ENCODE peak calls at places on chromosomes 7 and 10, in five cellular contexts. J is HCT116, B is body of pancreas, R is ovary, M is stomach. S is an unnamed sample.
A peak's percentile ranks its signal among the peaks of the same experiment; 100 is the strongest.

GRCh38 chr7:122686360-122686878 is 12.5 kb downstream of the RNF133 start:
- DNase-seq in B (no peak), J (no peak), M (no peak), R (no peak), S (no peak)

GRCh38 chr10:69874464-69874863 is 72.8 kb downstream of the COL13A1 start:
- DNase-seq in M (no peak), B (no peak), R (no peak), J (no peak), S (peak; percentile 89)

GRCh38 chr10:131727612-131728011 is 173.2 kb upstream of the PPP2R2D start:
- DNase-seq in R (no peak), J (no peak), B (peak; percentile 2), M (peak; percentile 23), S (no peak)

GRCh38 chr10:23656735-23657134 is 217.9 kb downstream of the OTUD1 start:
- DNase-seq in M (no peak), B (peak; percentile 13), J (no peak), R (no peak), S (no peak)

GRCh38 chr7:121032645-121033460 is 44.3 kb downstream of the CPED1 start:
- DNase-seq in R (no peak), M (no peak), B (no peak), J (no peak), S (no peak)

GRCh38 chr10:1292611-1293021 is 236.4 kb downstream of the WDR37 start:
- DNase-seq in B (no peak), M (no peak), R (no peak), J (no peak), S (no peak)

GRCh38 chr10:22003111-22003963 is at the start of gene DNAJC1:
- DNase-seq in B (peak; percentile 99), M (peak; percentile 99), R (peak; percentile 99), J (peak; percentile 87), S (peak; percentile 89)

GRCh38 chr7:129617178-129617577 is 5.7 kb downstream of the NRF1 start:
- DNase-seq in M (no peak), B (no peak), J (no peak), R (no peak), S (no peak)

GRCh38 chr7:2542924-2543871 is 12.1 kb downstream of the BRAT1 start:
- DNase-seq in J (no peak), R (peak; percentile 16), M (no peak), B (no peak), S (no peak)

GRCh38 chr10:6033954-6034353 is 28.2 kb downstream of the IL2RA start:
- DNase-seq in J (no peak), R (no peak), M (no peak), B (no peak), S (no peak)

GRCh38 chr10:126397640-126398382 is 9.5 kb upstream of the ADAM12 start:
- DNase-seq in B (no peak), J (no peak), R (no peak), M (no peak), S (peak; percentile 56)

DNA sequence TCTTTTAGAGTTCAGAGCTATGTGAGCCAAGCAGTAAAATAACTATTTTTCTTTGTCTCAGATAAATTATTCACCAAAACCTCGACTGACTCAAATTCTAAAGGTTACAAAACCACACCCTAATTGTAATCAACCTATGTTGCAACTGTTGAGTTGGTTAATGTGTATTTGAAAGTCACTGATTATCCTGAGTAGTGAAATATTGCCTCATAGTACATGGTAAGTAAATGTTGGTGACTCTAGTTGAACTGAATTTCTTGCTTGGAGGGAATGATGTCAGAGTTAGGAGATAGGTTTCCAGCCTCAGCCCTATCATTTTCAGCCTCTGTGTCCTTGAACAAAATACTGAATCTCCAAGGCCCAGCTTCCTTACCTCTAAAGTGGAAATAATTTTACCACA is 3.0 kb upstream of the CYP2C18 start:
- DNase-seq in B (no peak), J (no peak), R (no peak), M (no peak), S (no peak)
- TF ChIP-seq POLR2A in B (no peak), J (no peak), R (no peak), M (no peak), S (no peak)

DNA sequence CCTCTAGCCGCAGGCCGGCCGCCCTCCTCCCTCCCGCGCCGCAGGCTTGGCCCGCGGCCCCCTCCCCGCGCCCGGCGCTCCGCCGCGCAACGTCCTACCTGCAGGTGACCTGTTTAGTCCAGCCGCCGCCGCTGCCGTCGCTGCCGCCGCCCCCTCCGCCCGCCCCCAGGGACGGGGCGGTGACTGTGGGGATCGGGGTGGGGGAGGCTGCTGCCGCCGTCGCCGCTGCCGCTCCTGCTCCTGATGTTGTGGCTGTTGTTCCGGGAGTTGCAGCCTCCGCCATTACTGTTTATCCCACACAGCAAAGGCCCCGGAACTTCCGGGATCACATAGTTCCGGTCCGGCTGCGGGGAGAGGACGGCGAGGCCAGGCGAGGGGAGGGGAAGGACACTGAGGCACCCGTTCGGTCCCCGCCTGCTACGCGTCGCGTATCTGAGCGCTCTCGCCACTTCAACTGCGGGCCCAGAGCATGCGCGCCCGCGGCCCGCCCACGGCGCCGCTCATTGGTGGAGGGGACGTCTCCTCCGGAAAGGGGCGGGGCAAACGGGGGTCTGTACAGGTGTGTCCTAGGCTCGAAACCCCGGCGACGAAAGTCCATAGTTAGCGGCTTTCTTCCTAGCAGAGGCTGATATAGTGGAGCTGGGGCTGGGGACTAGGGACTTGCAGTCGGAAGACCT is at the start of gene MKRN1:
- DNase-seq in J (peak; percentile 92), M (peak; percentile 97), B (peak; percentile 96), R (peak; percentile 86), S (peak; percentile 86)
- TF ChIP-seq POLR2A in J (no peak), M (peak; percentile 66), B (peak; percentile 90), R (peak; percentile 45), S (peak; percentile 82)

GRCh38 chr7:608954-609711 is 89.5 kb upstream of the PDGFA start:
- DNase-seq in J (no peak), M (no peak), B (no peak), R (no peak), S (no peak)

GRCh38 chr7:610141-610530 is 90.5 kb upstream of the PDGFA start:
- DNase-seq in M (no peak), B (no peak), J (no peak), R (no peak), S (no peak)

GRCh38 chr7:608361-608760 is 88.7 kb upstream of the PDGFA start:
- DNase-seq in B (no peak), M (no peak), J (no peak), R (no peak), S (no peak)

GRCh38 chr7:611281-611810 is 91.7 kb upstream of the PDGFA start:
- DNase-seq in M (no peak), B (no peak), J (no peak), R (no peak), S (no peak)

DNA sequence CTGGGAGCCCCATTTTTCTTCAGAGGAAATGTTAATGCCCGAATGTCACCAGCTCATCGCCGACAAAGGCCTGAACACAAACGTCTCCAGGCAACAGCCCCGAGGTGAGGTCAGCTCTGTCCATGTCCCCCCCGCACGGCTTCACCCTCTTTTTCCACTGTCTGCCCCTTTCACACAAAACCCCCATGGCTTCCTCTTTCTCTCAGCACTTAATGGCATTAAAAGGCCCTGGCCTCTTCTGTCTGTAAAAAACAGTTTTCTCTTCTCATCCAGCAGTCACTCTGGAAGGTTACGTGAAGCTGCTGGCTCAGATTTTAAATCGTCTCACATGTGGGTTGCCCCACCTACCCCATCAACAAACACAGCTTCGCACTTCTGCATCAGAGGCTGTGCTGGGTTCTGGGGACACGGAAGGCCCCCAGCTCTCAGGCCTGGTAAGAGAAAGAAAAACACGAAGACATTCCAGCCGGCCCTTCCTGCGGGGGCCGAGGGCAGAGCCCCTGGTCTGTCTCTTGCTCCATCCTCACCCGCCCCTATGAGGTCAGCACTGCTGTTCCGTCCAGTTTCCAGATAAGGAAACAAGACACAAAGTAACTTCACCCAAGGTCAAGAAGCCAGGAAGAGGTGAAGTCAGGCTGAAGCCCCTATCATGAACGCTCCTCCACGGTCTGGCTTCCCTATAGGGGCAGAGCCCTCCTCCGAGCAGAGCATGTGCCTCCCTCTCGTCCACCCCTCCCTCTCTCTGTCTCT is 91.1 kb upstream of the PDGFA start:
- DNase-seq in B (no peak), J (no peak), R (no peak), M (no peak), S (no peak)
- TF ChIP-seq POLR2A in B (no peak), J (no peak), R (no peak), M (no peak), S (no peak)

GRCh38 chr7:7566651-7567611 is at the start of gene MIOS:
- DNase-seq in M (peak; percentile 90), J (peak; percentile 67), R (peak; percentile 88), B (peak; percentile 89), S (peak; percentile 91)
- TF ChIP-seq POLR2A in M (no peak), J (peak; percentile 52), R (peak; percentile 56), B (no peak), S (peak; percentile 88)

DNA sequence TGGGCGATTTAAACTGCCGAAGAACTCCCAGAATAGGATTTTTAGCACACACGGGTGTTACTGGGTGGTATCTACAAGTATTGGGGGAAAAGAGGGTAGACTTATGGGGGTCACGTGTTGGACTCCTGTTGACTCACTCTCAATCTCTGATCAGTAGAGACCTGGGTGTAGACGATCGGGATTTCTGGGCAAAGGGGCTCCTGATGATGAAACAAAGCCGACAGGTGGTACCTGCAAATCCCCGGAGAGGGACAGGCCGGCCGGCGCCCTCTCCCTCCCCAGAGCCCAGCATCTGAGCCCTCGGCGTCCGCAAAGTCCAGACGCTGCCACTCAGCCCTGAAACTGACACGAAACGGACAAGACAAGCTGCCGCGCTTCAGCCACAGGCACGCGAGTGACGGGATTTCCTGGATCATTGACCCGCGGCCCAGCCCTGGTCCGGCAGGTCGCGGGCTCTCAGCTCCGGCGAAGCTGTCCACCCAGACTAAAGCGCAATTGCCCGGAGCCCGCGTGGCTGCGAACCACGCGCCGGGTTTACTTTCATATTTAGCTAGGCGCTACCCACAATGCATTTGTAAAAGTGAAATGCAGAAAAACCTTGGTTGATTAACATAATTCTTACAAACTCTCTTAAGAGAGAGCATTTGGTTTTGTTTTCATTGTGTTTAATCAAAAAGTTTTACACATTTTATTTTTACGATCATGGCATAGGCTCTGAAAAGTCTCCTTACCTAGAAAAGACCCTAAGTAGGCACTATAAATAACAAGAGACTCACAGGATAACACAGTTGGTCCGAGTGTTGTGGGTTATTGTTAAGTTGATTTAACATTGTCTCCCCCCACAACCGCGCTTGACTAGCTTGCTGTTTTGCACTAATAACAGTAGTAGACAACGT is 56.9 kb upstream of the EZH2 start:
- DNase-seq in B (peak; percentile 77), M (peak; percentile 80), R (peak; percentile 82), J (peak; percentile 82), S (peak; percentile 52)
- TF ChIP-seq POLR2A in B (peak; percentile 80), M (no peak), R (peak; percentile 50), J (peak; percentile 89), S (peak; percentile 36)

GRCh38 chr7:149771199-149771636 is 2.2 kb downstream of the ZNF467 start:
- DNase-seq in R (no peak), J (no peak), B (peak; percentile 54), M (peak; percentile 34), S (no peak)
- TF ChIP-seq POLR2A in R (no peak), J (no peak), B (no peak), M (no peak), S (no peak)

GRCh38 chr10:49187950-49188761 is at the start of gene TMEM273:
- DNase-seq in J (no peak), M (peak; percentile 49), B (no peak), R (no peak), S (no peak)
- TF ChIP-seq POLR2A in J (no peak), M (no peak), B (peak; percentile 22), R (no peak), S (no peak)

GRCh38 chr10:116256749-116257259 is 16.2 kb downstream of the GFRA1 start:
- DNase-seq in J (no peak), R (no peak), B (no peak), M (no peak), S (no peak)
- TF ChIP-seq POLR2A in J (no peak), R (no peak), B (no peak), M (no peak), S (no peak)